ENCODE peak calls at places on chromosome 11, in seven cellular contexts. A is HepG2, L is GM12878, S is HCT116, X is K562, C is GM23338, P is endothelial cell of umbilical vein. U is an unnamed sample.

GRCh38 chr11:1180947-1181391 is 23.2 kb downstream of the MUC5AC start:
- DNase-seq in X (no peak), S (no peak), L (no peak), A (no peak), C (no peak), P (no peak), U (no peak)

GRCh38 chr11:45301537-45302246 is 15.6 kb upstream of the SYT13 start:
- DNase-seq in L (no peak), C (no peak), X (no peak), P (no peak), S (no peak), A (no peak), U (no peak)

GRCh38 chr11:111186308-111186967 is 59.1 kb upstream of the POU2AF2 start:
- DNase-seq in L (no peak), S (no peak), C (no peak), A (no peak), P (no peak), X (no peak), U (no peak)

GRCh38 chr11:112540261-112540660 is 279.6 kb upstream of the PLET1 start:
- DNase-seq in A (no peak), L (no peak), C (no peak), S (no peak), X (no peak), P (no peak), U (peak)

GRCh38 chr11:63667993-63668392 is 3.2 kb downstream of the ATL3 start:
- DNase-seq in P (peak), S (peak), X (no peak), C (no peak), A (no peak), L (no peak), U (no peak)

GRCh38 chr11:30091728-30092127 is 74.9 kb upstream of the KCNA4 start:
- DNase-seq in S (no peak), X (no peak), A (no peak), P (no peak), C (no peak), L (no peak), U (no peak)

GRCh38 chr11:130817608-130817944 is 98.7 kb downstream of the SNX19 start:
- DNase-seq in S (no peak), X (no peak), L (no peak), C (no peak), P (no peak), A (no peak), U (no peak)

GRCh38 chr11:37595845-37596244 is 997.8 kb upstream of the RAG2 start:
- DNase-seq in L (no peak), X (no peak), P (no peak), S (no peak), C (no peak), A (no peak), U (no peak)

GRCh38 chr11:83355406-83355805 is 69.2 kb upstream of the CCDC90B start:
- DNase-seq in P (no peak), S (no peak), C (no peak), L (no peak), A (no peak), X (no peak), U (no peak)

GRCh38 chr11:69137148-69137844 is 18.4 kb upstream of the SMIM38 start:
- DNase-seq in A (no peak), L (no peak), X (no peak), S (no peak), C (no peak), P (no peak), U (no peak)

GRCh38 chr11:1085440-1086170 is 10.9 kb downstream of the MUC2 start:
- DNase-seq in S (no peak), X (no peak), L (no peak), A (no peak), P (no peak), C (no peak), U (no peak)

GRCh38 chr11:39239553-39239952 is 2219.9 kb downstream of the LRRC4C start:
- DNase-seq in A (no peak), L (no peak), S (no peak), C (no peak), X (no peak), P (no peak), U (no peak)

GRCh38 chr11:120324932-120325810 is at the start of gene TLCD5:
- DNase-seq in L (no peak), X (peak), S (peak), C (peak), P (peak), A (peak), U (no peak)

GRCh38 chr11:74815966-74816365 is 67.3 kb downstream of the RNF169 start:
- DNase-seq in L (no peak), C (peak), X (no peak), S (no peak), P (peak), A (no peak), U (no peak)

GRCh38 chr11:40877256-40877655 is 582.2 kb downstream of the LRRC4C start:
- DNase-seq in L (no peak), P (no peak), A (peak), S (no peak), X (no peak), C (no peak), U (no peak)

GRCh38 chr11:89521294-89521693 is 30.1 kb upstream of the NOX4 start:
- DNase-seq in X (no peak), L (no peak), C (no peak), S (no peak), A (no peak), P (no peak), U (no peak)

GRCh38 chr11:89516496-89516895 is 25.3 kb upstream of the NOX4 start:
- DNase-seq in L (no peak), A (no peak), C (no peak), X (no peak), P (no peak), S (no peak), U (no peak)

GRCh38 chr11:89521792-89522191 is 30.6 kb upstream of the NOX4 start:
- DNase-seq in S (no peak), X (no peak), C (no peak), L (no peak), A (no peak), P (no peak), U (no peak)
- TF ChIP-seq POLR2AphosphoS5 in S (no peak), X (no peak), C (no peak), L (no peak), A (no peak), P (no peak), U (no peak)

GRCh38 chr11:104092744-104093143 is 56.3 kb downstream of the DDI1 start:
- DNase-seq in P (peak), S (no peak), X (no peak), C (no peak), A (no peak), L (no peak), U (no peak)

GRCh38 chr11:104093426-104094280 is 57.2 kb downstream of the DDI1 start:
- DNase-seq in L (no peak), C (no peak), A (no peak), X (no peak), S (no peak), P (no peak), U (no peak)

GRCh38 chr11:104090767-104091166 is 54.3 kb downstream of the DDI1 start:
- DNase-seq in S (no peak), C (no peak), L (no peak), P (no peak), X (no peak), A (no peak), U (peak)

GRCh38 chr11:104089481-104089880 is 53.0 kb downstream of the DDI1 start:
- DNase-seq in X (no peak), S (no peak), A (no peak), P (peak), C (no peak), L (no peak), U (no peak)

DNA sequence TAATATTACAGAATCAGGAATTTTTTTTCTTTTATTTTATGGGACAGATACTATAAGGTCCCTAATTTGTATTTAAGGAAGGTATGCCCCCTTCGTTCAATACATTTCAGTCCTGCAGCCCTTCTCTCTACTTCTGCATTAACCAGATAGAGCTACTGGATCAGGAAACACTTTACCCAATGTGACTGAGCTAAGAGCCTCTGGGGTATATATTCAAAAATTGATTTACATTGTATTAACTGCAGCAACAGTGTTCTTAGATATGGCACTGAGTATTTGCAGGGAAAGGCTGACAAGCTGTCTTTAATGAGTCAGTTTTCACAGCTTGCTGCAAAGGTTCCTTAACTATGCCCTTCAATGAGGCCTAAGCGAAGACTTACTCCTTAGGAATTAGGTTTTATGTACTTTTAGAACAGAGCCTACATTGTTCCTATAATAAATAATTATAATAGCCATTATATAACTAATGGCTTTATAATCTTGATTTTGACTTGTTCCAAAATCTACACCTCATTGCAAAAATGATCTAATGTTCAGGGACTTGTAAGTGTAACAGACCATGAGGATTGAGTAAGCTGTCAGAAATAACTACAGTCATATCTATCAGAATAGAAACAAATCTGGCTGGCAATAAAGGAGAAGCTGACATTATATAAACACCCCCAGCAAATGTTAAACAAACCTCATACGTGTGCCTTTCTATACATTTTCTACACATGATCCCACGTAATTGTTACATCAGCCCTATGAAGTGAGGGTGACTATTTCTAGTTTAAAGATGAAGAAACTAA is 55.0 kb downstream of the DDI1 start:
- DNase-seq in P (no peak), S (no peak), C (no peak), X (no peak), A (no peak), L (no peak), U (peak)
- TF ChIP-seq EZH2 in P (no peak), S (no peak), C (no peak), X (no peak), A (no peak), L (no peak), U (no peak)

GRCh38 chr11:70384486-70385152 is 13.7 kb upstream of the CTTN start:
- DNase-seq in X (no peak), L (no peak), P (no peak), A (no peak), S (no peak), C (no peak), U (no peak)

GRCh38 chr11:70383664-70384395 is 14.5 kb upstream of the CTTN start:
- DNase-seq in C (no peak), X (no peak), A (no peak), P (no peak), S (no peak), L (no peak), U (no peak)

GRCh38 chr11:70389191-70389590 is 9.1 kb upstream of the CTTN start:
- DNase-seq in P (no peak), S (no peak), A (no peak), L (no peak), C (no peak), X (no peak), U (no peak)

GRCh38 chr11:70381872-70382842 is 16.2 kb upstream of the CTTN start:
- DNase-seq in S (no peak), X (peak), P (no peak), L (no peak), A (no peak), C (peak), U (no peak)

DNA sequence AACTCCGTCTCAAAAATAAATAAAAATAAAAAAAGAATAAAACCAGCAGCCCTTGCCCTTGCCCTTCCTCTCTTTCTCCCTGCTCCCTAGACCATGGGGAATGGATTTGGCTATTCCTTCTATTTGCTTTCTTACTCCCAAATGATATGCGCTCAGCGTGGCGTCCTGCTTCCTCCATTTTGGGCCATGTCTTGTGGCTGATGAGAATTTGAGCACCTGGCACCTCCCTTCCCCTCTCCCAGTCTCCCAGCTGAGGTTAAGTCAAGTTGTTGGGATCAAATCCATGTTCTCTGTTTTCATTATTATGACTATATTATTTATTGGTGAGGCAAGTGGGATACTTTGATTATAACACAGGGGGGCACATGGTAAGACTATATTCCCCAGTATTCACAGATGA is 10.8 kb upstream of the CTTN start:
- DNase-seq in L (no peak), A (no peak), X (no peak), S (no peak), P (no peak), C (no peak), U (no peak)
- TF ChIP-seq POLR2AphosphoS5 in L (no peak), A (no peak), X (no peak), S (no peak), P (no peak), C (no peak), U (no peak)

GRCh38 chr11:46391578-46392420 is at the start of gene CHRM4:
- DNase-seq in P (peak), A (peak), C (peak), X (peak), L (no peak), S (no peak), U (no peak)
- TF ChIP-seq EZH2 in P (no peak), A (no peak), C (no peak), X (no peak), L (no peak), S (no peak), U (no peak)